ENCODE peak calls at places on chromosomes 13 and 19, in ten cellular contexts. R is nucleus accumbens; Y is AG09309; M is fibroblast of lung; H is CD8-positive, alpha-beta T cell; Q is activated CD4-positive, alpha-beta T cell treated with anti-CD3 and anti-CD28 coated beads for 24 hours; X is effector memory CD8-positive, alpha-beta T cell; K is EL; G is effector memory CD4-positive, alpha-beta T cell; U is posterior vena cava. B is an unnamed sample.

GRCh38 chr19:8585894-8586750 is 8.9 kb upstream of the MYO1F start:
- DNase-seq in X (peak), R (no peak), K (peak), Y (no peak), U (no peak), H (peak), G (peak), M (no peak), Q (peak), B (no peak)

GRCh38 chr13:37476874-37477273 is 121.7 kb downstream of the POSTN start:
- DNase-seq in X (no peak), H (no peak), K (peak), U (no peak), M (peak), Q (no peak), R (no peak), G (no peak), Y (no peak), B (no peak)

GRCh38 chr13:112341446-112341845 is 34.7 kb upstream of the SPACA7 start:
- DNase-seq in X (no peak), U (no peak), K (no peak), Y (no peak), G (no peak), H (no peak), R (no peak), Q (no peak), M (no peak), B (no peak)

GRCh38 chr19:35509018-35509652 is 4.3 kb downstream of the DMKN start:
- DNase-seq in K (no peak), U (no peak), X (peak), H (no peak), Q (no peak), Y (no peak), G (no peak), R (peak), M (no peak), B (no peak)

GRCh38 chr13:26061947-26062346 is 10.1 kb upstream of the SHISA2 start:
- DNase-seq in G (no peak), R (no peak), M (peak), Q (no peak), H (no peak), U (no peak), X (no peak), K (peak), Y (peak), B (no peak)

GRCh38 chr19:9296336-9296735 is 13.3 kb downstream of the ZNF699 start:
- DNase-seq in K (peak), U (no peak), H (no peak), Y (no peak), R (no peak), Q (no peak), X (no peak), G (no peak), M (no peak), B (no peak)

GRCh38 chr13:38348890-38349289 is 761 bp upstream of the UFM1 start:
- DNase-seq in X (peak), K (peak), G (peak), H (no peak), R (no peak), Y (no peak), U (peak), M (no peak), Q (peak), B (no peak)

GRCh38 chr13:78603240-78603947 is at the start of gene POU4F1:
- DNase-seq in K (peak), G (peak), H (no peak), U (no peak), X (no peak), R (no peak), Q (peak), M (peak), Y (no peak), B (no peak)

GRCh38 chr13:25945596-25945995 is 106.2 kb downstream of the SHISA2 start:
- DNase-seq in R (no peak), H (no peak), Y (no peak), X (no peak), M (peak), Q (no peak), U (no peak), K (peak), G (no peak), B (no peak)

GRCh38 chr13:43072394-43072793 is 49.0 kb downstream of the DNAJC15 start:
- DNase-seq in U (no peak), G (no peak), K (no peak), Y (no peak), R (no peak), H (no peak), M (peak), Q (no peak), X (no peak), B (no peak)

GRCh38 chr19:51820821-51821446 is 26.0 kb downstream of the FPR3 start:
- DNase-seq in K (no peak), Y (no peak), Q (no peak), H (no peak), G (no peak), X (no peak), M (no peak), R (no peak), U (no peak), B (no peak)

GRCh38 chr19:6378036-6378435 is 2.3 kb upstream of the PSPN start:
- DNase-seq in R (no peak), H (no peak), U (no peak), K (peak), G (no peak), Q (no peak), X (no peak), Y (no peak), M (no peak), B (no peak)

GRCh38 chr13:98004107-98004506 is 50.6 kb downstream of the IPO5 start:
- DNase-seq in K (peak), Q (no peak), R (no peak), X (no peak), H (no peak), M (peak), Y (no peak), G (no peak), U (no peak), B (no peak)

GRCh38 chr19:15318241-15318691 is 14.1 kb downstream of the BRD4 start:
- DNase-seq in U (no peak), Q (no peak), H (no peak), K (no peak), G (no peak), M (peak), X (no peak), R (no peak), Y (no peak), B (no peak)

GRCh38 chr13:76349700-76350099 is 536.5 kb downstream of the KCTD12 start:
- DNase-seq in U (no peak), Y (no peak), R (no peak), K (peak), M (no peak), G (no peak), Q (no peak), H (no peak), X (no peak), B (no peak)

GRCh38 chr13:80339578-80339840 is 1.4 kb downstream of the SPRY2 start:
- DNase-seq in R (no peak), Q (no peak), Y (no peak), M (peak), H (no peak), X (no peak), G (no peak), U (no peak), K (no peak), B (no peak)

GRCh38 chr19:38788478-38789243 is at the start of gene LGALS7B:
- DNase-seq in R (no peak), H (no peak), X (no peak), Q (no peak), G (no peak), M (no peak), U (no peak), Y (no peak), K (no peak), B (no peak)

GRCh38 chr19:15432018-15432494 is 13.3 kb upstream of the AKAP8L start:
- DNase-seq in Q (no peak), H (no peak), M (no peak), K (no peak), R (no peak), X (no peak), Y (no peak), G (no peak), U (no peak), B (no peak)

GRCh38 chr13:73171242-73171641 is 112.4 kb downstream of the KLF5 start:
- DNase-seq in G (no peak), M (no peak), R (no peak), H (no peak), X (no peak), Y (no peak), Q (no peak), K (no peak), U (no peak), B (no peak)

GRCh38 chr19:40705362-40705651 is 11.4 kb downstream of the COQ8B start:
- DNase-seq in H (no peak), M (no peak), U (peak), R (no peak), Q (no peak), X (no peak), Y (no peak), G (no peak), K (no peak), B (no peak)

GRCh38 chr13:54029720-54030119 is 1001.1 kb downstream of the OLFM4 start:
- DNase-seq in Y (no peak), G (no peak), M (no peak), X (no peak), U (no peak), H (no peak), K (no peak), Q (no peak), R (no peak), B (no peak)

GRCh38 chr13:73162912-73163911 is 104.4 kb downstream of the KLF5 start:
- DNase-seq in M (no peak), X (no peak), H (no peak), Y (no peak), Q (no peak), G (no peak), U (no peak), R (no peak), K (no peak), B (no peak)

GRCh38 chr13:102868366-102868936 is 22.6 kb downstream of the ERCC5 start:
- DNase-seq in U (no peak), Y (no peak), X (no peak), M (no peak), G (no peak), Q (no peak), R (no peak), K (peak), H (no peak), B (no peak)

GRCh38 chr19:19064098-19064722 is 416 bp downstream of the SLC25A42 start:
- DNase-seq in H (no peak), G (no peak), K (no peak), U (no peak), Q (no peak), X (no peak), R (no peak), M (no peak), Y (no peak), B (no peak)

GRCh38 chr13:45615501-45616101 is at the start of gene ERICH6B:
- DNase-seq in G (no peak), Y (no peak), R (peak), K (peak), H (no peak), X (no peak), M (peak), U (no peak), Q (no peak), B (peak)

GRCh38 chr13:44969858-44970484 is 19.3 kb downstream of the NUFIP1 start:
- DNase-seq in R (no peak), U (no peak), Q (no peak), Y (peak), G (no peak), K (peak), X (no peak), M (peak), H (no peak), B (peak)

GRCh38 chr13:47067296-47067695 is 170.4 kb upstream of the HTR2A start:
- DNase-seq in H (no peak), G (no peak), R (no peak), M (peak), X (no peak), U (no peak), K (no peak), Q (no peak), Y (no peak), B (no peak)

GRCh38 chr19:6414793-6415591 is 9.6 kb downstream of the KHSRP start:
- DNase-seq in U (no peak), H (no peak), M (no peak), X (no peak), Q (no peak), K (no peak), R (no peak), G (no peak), Y (no peak), B (no peak)

GRCh38 chr19:16623576-16623975 is 4.4 kb downstream of the MED26 start:
- DNase-seq in U (no peak), G (no peak), K (no peak), M (no peak), X (no peak), R (no peak), Q (no peak), H (no peak), Y (no peak), B (no peak)

B was measured in iPS DF 19.7.